ENCODE peak calls at places on chromosomes 16 and 17, in ten cellular contexts. W is CD8-positive, alpha-beta T cell; F is nephron progenitor cell; N is NB4; R is testis; Q is lower leg skin; G is cardiac muscle cell; Z is heart right ventricle; J is omental fat pad; V is breast epithelium. H is an unnamed sample.

GRCh38 chr17:60901222-60901621 is 223.6 kb downstream of the BCAS3 start:
- DNase-seq in W (no peak), F (no peak), N (no peak), R (no peak), Q (no peak), G (peak), Z (no peak), J (no peak), V (no peak), H (no peak)

GRCh38 chr16:57559075-57559790 is 16.8 kb downstream of the ADGRG5 start:
- DNase-seq in W (no peak), F (no peak), N (no peak), R (no peak), Q (no peak), G (no peak), Z (no peak), J (no peak), V (peak), H (no peak)

GRCh38 chr17:29645516-29646051 is 22.9 kb upstream of the CORO6 start:
- DNase-seq in W (no peak), F (no peak), N (peak), R (peak), Q (peak), G (peak), Z (peak), J (peak), V (no peak), H (no peak)

GRCh38 chr17:36877774-36878173 is 59.5 kb upstream of the LHX1 start:
- DNase-seq in W (no peak), F (no peak), N (peak), R (no peak), Q (no peak), G (peak), Z (no peak), J (no peak), V (no peak), H (no peak)

GRCh38 chr16:16045879-16046278 is 96.5 kb downstream of the ABCC1 start:
- DNase-seq in W (no peak), F (peak), N (peak), R (peak), Q (no peak), G (no peak), Z (no peak), J (no peak), V (no peak), H (no peak)

GRCh38 chr17:44473367-44473766 is 29.8 kb downstream of the GPATCH8 start:
- DNase-seq in W (no peak), F (no peak), N (no peak), R (no peak), Q (no peak), G (no peak), Z (no peak), J (no peak), V (no peak), H (no peak)

GRCh38 chr16:15830832-15831451 is 25.9 kb downstream of the MYH11 start:
- DNase-seq in W (no peak), F (no peak), N (no peak), R (no peak), Q (no peak), G (no peak), Z (no peak), J (no peak), V (no peak), H (no peak)

GRCh38 chr17:51435641-51436091 is 175.3 kb downstream of the UTP18 start:
- DNase-seq in W (no peak), F (peak), N (peak), R (peak), Q (no peak), G (peak), Z (peak), J (no peak), V (peak), H (no peak)

GRCh38 chr17:53722407-53722806 is 100.3 kb upstream of the KIF2B start:
- DNase-seq in W (no peak), F (no peak), N (peak), R (no peak), Q (no peak), G (peak), Z (no peak), J (no peak), V (no peak), H (no peak)

GRCh38 chr17:72724375-72724774 is 368.1 kb downstream of the SLC39A11 start:
- DNase-seq in W (no peak), F (no peak), N (no peak), R (no peak), Q (no peak), G (no peak), Z (no peak), J (no peak), V (no peak), H (no peak)

GRCh38 chr16:10077861-10078260 is 104.4 kb downstream of the GRIN2A start:
- DNase-seq in W (no peak), F (no peak), N (no peak), R (no peak), Q (no peak), G (no peak), Z (no peak), J (no peak), V (no peak), H (no peak)

GRCh38 chr16:6562985-6563384 is 769.7 kb upstream of the RBFOX1 start:
- DNase-seq in W (no peak), F (no peak), N (no peak), R (no peak), Q (no peak), G (no peak), Z (no peak), J (no peak), V (no peak), H (no peak)
- TF ChIP-seq CTCF in W (no peak), F (no peak), N (no peak), R (no peak), Q (no peak), G (no peak), Z (no peak), J (no peak), V (no peak), H (no peak)

GRCh38 chr16:53882310-53882709 is 178.4 kb downstream of the FTO start:
- DNase-seq in W (no peak), F (no peak), N (no peak), R (no peak), Q (no peak), G (no peak), Z (no peak), J (no peak), V (no peak), H (no peak)
- TF ChIP-seq CTCF in W (no peak), F (no peak), N (no peak), R (no peak), Q (no peak), G (no peak), Z (no peak), J (no peak), V (no peak), H (no peak)

GRCh38 chr16:89334988-89335802 is 117.7 kb downstream of the ZNF778 start:
- DNase-seq in W (no peak), F (no peak), N (no peak), R (no peak), Q (no peak), G (no peak), Z (no peak), J (no peak), V (no peak), H (no peak)
- TF ChIP-seq CTCF in W (no peak), F (no peak), N (no peak), R (no peak), Q (no peak), G (peak), Z (no peak), J (no peak), V (no peak), H (no peak)

GRCh38 chr16:49010396-49010795 is 271.2 kb downstream of the CBLN1 start:
- DNase-seq in W (no peak), F (no peak), N (no peak), R (no peak), Q (no peak), G (no peak), Z (peak), J (no peak), V (no peak), H (no peak)

GRCh38 chr16:49010879-49011278 is 270.8 kb downstream of the CBLN1 start:
- DNase-seq in W (no peak), F (no peak), N (no peak), R (no peak), Q (no peak), G (no peak), Z (no peak), J (no peak), V (no peak), H (no peak)

GRCh38 chr16:49012961-49013726 is 268.5 kb downstream of the CBLN1 start:
- DNase-seq in W (no peak), F (no peak), N (no peak), R (no peak), Q (no peak), G (no peak), Z (peak), J (no peak), V (no peak), H (no peak)

GRCh38 chr16:49011807-49012345 is 269.8 kb downstream of the CBLN1 start:
- DNase-seq in W (no peak), F (no peak), N (no peak), R (no peak), Q (no peak), G (no peak), Z (no peak), J (no peak), V (no peak), H (no peak)

DNA sequence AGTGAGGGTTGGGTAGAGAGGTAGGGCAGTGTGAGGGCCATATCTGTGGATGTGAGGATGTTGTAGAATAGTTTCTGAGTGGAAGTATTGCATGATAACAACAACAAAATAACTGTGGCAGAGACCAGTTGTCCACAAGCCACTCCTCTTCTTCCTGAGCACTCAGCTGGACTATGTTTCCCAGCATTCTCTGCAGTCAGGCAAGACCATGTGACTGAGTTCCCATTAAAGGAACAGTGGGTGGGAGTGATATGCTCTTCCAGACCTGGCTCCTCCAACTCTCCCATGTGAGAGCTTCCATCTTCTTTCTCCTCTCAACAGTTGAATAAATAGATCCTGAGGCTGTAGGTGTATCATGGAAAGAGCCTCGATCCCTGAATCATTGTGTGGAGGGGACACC is 272.4 kb downstream of the CBLN1 start:
- DNase-seq in W (no peak), F (no peak), N (no peak), R (no peak), Q (no peak), G (no peak), Z (no peak), J (no peak), V (no peak), H (no peak)
- TF ChIP-seq CTCF in W (no peak), F (no peak), N (no peak), R (no peak), Q (no peak), G (no peak), Z (no peak), J (no peak), V (no peak), H (no peak)

GRCh38 chr16:77840623-77841274 is 52.4 kb downstream of the VAT1L start:
- DNase-seq in W (no peak), F (no peak), N (no peak), R (no peak), Q (no peak), G (no peak), Z (no peak), J (no peak), V (no peak), H (no peak)
- TF ChIP-seq CTCF in W (no peak), F (no peak), N (no peak), R (no peak), Q (no peak), G (no peak), Z (no peak), J (no peak), V (no peak), H (no peak)

DNA sequence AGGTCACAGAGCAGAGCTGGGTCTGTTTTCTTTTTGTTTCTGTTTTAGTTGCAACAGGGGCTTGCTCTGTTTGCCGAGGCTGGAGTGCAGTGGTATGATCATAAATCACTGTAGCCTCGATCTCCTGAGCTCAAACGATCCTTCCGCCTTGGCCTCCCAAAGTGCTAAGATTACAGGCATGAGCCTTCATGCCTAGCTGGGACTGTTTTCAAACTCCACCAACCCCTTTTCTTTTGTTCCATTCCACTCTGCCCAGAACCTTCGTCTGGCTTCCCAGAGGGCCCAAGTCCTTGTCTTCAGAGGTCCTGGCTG is 22.3 kb downstream of the RAI1 start:
- DNase-seq in W (no peak), F (no peak), N (no peak), R (no peak), Q (no peak), G (no peak), Z (no peak), J (no peak), V (no peak), H (no peak)
- TF ChIP-seq CTCF in W (no peak), F (no peak), N (no peak), R (no peak), Q (no peak), G (no peak), Z (no peak), J (no peak), V (no peak), H (no peak)

H was measured in mesothelial cell of epicardium.